ENCODE peak calls at places on chromosome 20, in ten cellular contexts. J is K562, A is heart left ventricle, R is ovary, D is uterus, F is lower leg skin, E is A549, Y is transverse colon, M is endothelial cell of umbilical vein, H is Peyer's patch. I is an unnamed sample.

GRCh38 chr20:2283706-2284423 is 11.9 kb upstream of the TGM3 start:
- DNase-seq in J (no peak), A (no peak), R (no peak), D (no peak), F (no peak), E (no peak), Y (no peak), M (no peak), H (no peak), I (no peak)

GRCh38 chr20:9177278-9177677 is 108.4 kb downstream of the PLCB4 start:
- DNase-seq in J (no peak), A (no peak), R (no peak), D (no peak), F (no peak), E (no peak), Y (no peak), M (no peak), H (no peak), I (no peak)

GRCh38 chr20:64245746-64246595 is 9.6 kb upstream of the PCMTD2 start:
- DNase-seq in J (no peak), A (no peak), R (no peak), D (no peak), F (no peak), E (no peak), Y (no peak), M (no peak), H (no peak), I (no peak)

GRCh38 chr20:7841967-7842301 is 98.3 kb downstream of the HAO1 start:
- DNase-seq in J (no peak), A (peak), R (no peak), D (peak), F (no peak), E (peak), Y (no peak), M (peak), H (no peak), I (no peak)

GRCh38 chr20:35831029-35831428 is 59.2 kb downstream of the PHF20 start:
- DNase-seq in J (no peak), A (no peak), R (no peak), D (no peak), F (no peak), E (no peak), Y (no peak), M (no peak), H (no peak), I (no peak)

GRCh38 chr20:45910670-45911485 is 1.1 kb downstream of the PLTP start:
- DNase-seq in J (peak), A (peak), R (peak), D (peak), F (peak), E (peak), Y (peak), M (peak), H (peak), I (peak)

GRCh38 chr20:1857403-1857941 is 37.7 kb upstream of the SIRPA start:
- DNase-seq in J (no peak), A (no peak), R (no peak), D (no peak), F (no peak), E (no peak), Y (no peak), M (no peak), H (no peak), I (no peak)

GRCh38 chr20:36591281-36591680 is 14.3 kb upstream of the RAB5IF start:
- DNase-seq in J (no peak), A (no peak), R (no peak), D (no peak), F (no peak), E (no peak), Y (no peak), M (no peak), H (no peak), I (no peak)

GRCh38 chr20:62963614-62964397 is 11.3 kb downstream of the SLC17A9 start:
- DNase-seq in J (no peak), A (no peak), R (no peak), D (no peak), F (no peak), E (no peak), Y (no peak), M (no peak), H (no peak), I (peak)

GRCh38 chr20:44442298-44443070 is 33.2 kb upstream of the TTPAL start:
- DNase-seq in J (no peak), A (no peak), R (no peak), D (no peak), F (no peak), E (no peak), Y (peak), M (no peak), H (no peak), I (no peak)

GRCh38 chr20:63032861-63033634 is 26.3 kb upstream of the BHLHE23 start:
- DNase-seq in J (no peak), A (peak), R (no peak), D (no peak), F (no peak), E (no peak), Y (no peak), M (no peak), H (no peak), I (no peak)

GRCh38 chr20:57020364-57020763 is 246.1 kb downstream of the BMP7 start:
- DNase-seq in J (no peak), A (no peak), R (no peak), D (no peak), F (no peak), E (no peak), Y (no peak), M (no peak), H (no peak), I (no peak)

GRCh38 chr20:37598611-37599342 is 71.1 kb upstream of the BLCAP start:
- DNase-seq in J (no peak), A (no peak), R (no peak), D (no peak), F (no peak), E (no peak), Y (no peak), M (no peak), H (no peak), I (no peak)

GRCh38 chr20:36493013-36493800 is 48.1 kb upstream of the MYL9 start:
- DNase-seq in J (peak), A (no peak), R (no peak), D (no peak), F (no peak), E (no peak), Y (peak), M (peak), H (no peak), I (no peak)

GRCh38 chr20:46512943-46513844 is at the start of gene ZNF334:
- DNase-seq in J (peak), A (peak), R (peak), D (peak), F (no peak), E (no peak), Y (peak), M (no peak), H (no peak), I (peak)

GRCh38 chr20:12835999-12836398 is 172.8 kb upstream of the SPTLC3 start:
- DNase-seq in J (no peak), A (no peak), R (no peak), D (no peak), F (no peak), E (no peak), Y (no peak), M (no peak), H (no peak), I (no peak)

DNA sequence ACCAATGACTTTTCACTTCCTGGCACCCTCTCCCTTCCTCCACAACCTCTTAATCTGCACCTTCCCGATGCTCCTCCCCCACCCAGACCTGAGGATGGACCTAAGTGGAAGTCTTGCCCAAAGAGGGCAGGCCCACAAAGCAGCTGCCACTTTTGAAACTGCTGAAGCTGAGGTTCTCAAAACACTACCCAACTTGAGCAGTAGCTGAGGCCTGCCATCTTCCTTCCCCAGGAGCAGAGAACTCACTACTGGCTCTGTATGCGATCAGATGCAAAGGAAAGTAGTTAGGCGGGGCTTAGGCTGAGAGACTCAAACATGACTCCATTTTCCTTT is 1.5 kb downstream of the HM13 start:
- DNase-seq in J (no peak), A (no peak), R (no peak), D (no peak), F (no peak), E (no peak), Y (peak), M (no peak), H (no peak), I (no peak)
- H3K4me3 ChIP-seq in J (peak), A (peak), R (peak), D (peak), F (no peak), E (peak), Y (peak), M (no peak), H (peak), I (peak)

GRCh38 chr20:34824026-34824860 is 1.2 kb downstream of the NCOA6 start:
- DNase-seq in J (peak), A (peak), R (peak), D (peak), F (peak), E (peak), Y (peak), M (peak), H (peak), I (peak)
- TF ChIP-seq POLR2A in J (peak), A (no peak), R (no peak), D (no peak), F (no peak), E (peak), Y (peak), M (no peak), H (peak), I (peak)

DNA sequence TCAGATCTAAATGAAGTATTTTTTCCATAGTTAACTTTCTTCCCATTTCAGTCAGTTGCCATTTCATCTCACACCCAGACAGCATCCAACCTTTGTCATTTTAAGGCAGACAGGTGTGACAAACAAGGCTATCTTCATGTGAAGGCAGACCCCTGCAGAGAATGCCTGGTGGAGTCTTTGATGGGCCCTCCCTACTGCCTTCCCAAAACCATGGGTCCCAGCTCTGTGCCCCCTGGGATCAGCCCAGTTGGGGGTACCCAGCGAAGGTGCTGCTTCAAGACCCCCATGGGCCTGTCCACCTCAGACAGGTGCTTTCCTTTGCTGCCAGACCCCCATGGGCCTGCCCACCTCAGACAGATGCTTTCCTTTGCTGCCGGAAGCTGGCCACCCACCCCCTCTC is 28.3 kb upstream of the ID1 start:
- DNase-seq in J (no peak), A (no peak), R (no peak), D (no peak), F (no peak), E (no peak), Y (no peak), M (no peak), H (no peak), I (no peak)
- H3K4me3 ChIP-seq in J (no peak), A (no peak), R (no peak), D (no peak), F (no peak), E (no peak), Y (no peak), M (no peak), H (no peak), I (no peak)

DNA sequence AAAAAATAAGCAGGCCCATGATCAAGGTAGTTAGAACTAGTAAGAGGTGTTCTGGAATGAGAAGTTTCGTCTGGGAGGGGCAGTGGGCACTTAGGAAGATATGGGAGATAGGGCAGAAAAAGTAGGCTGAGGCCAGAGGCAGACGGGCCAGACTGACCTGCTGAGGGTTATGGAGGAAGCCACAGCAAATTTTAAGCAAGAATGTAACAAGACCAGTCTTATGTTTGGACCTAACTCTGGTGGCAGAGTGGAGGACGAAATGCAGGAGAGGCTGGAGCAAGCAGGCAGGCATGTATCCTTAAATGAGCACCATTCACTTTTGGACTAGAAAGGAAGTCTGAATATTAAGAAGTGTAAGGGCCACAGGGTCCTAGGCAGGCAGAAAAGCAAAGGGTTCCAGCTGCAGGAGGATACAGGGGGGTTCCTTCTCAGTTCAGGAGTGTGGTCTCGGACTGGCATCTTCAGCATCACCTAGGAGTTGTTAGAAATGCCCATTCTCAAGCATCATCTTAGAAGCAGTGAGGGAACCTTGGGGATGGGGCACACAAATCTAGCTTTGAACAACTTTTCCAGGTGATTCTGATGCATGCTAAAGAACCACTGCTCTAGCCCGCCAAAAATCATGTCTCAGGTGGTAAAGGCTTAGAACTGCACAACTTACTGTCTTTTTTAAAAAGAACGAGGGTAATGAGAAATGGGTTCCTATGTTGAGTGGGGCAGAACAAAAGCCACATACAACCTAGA is 1.7 kb upstream of the DSTN start:
- DNase-seq in J (no peak), A (no peak), R (no peak), D (no peak), F (no peak), E (no peak), Y (no peak), M (peak), H (no peak), I (no peak)
- TF ChIP-seq POLR2A in J (no peak), A (no peak), R (no peak), D (no peak), F (no peak), E (no peak), Y (no peak), M (no peak), H (no peak), I (no peak)

GRCh38 chr20:20267685-20268429 is 100.0 kb upstream of the INSM1 start:
- DNase-seq in J (no peak), A (no peak), R (no peak), D (no peak), F (peak), E (no peak), Y (no peak), M (no peak), H (no peak), I (no peak)
- H3K4me3 ChIP-seq in J (no peak), A (no peak), R (no peak), D (no peak), F (no peak), E (no peak), Y (no peak), M (no peak), H (no peak), I (no peak)

DNA sequence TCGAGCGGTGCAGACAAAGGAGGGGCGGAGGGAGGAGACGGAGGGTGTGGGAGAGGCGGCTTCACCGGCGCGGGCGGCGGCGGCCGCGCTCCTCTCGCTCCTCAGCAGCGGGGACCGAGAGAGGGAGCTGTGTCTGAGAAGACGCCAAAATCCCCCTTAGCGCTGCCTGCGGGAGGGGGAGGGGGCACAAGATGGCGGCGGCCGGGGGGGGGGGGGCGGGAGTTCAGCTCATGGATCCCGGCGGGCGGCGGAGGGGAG is 260 bp downstream of the ADNP start:
- DNase-seq in J (no peak), A (no peak), R (no peak), D (no peak), F (no peak), E (no peak), Y (no peak), M (no peak), H (no peak), I (no peak)
- TF ChIP-seq POLR2A in J (no peak), A (no peak), R (no peak), D (no peak), F (no peak), E (peak), Y (no peak), M (no peak), H (no peak), I (no peak)